ENCODE peak calls at places on chromosomes 2 and 18, in seven cellular contexts. U, R, G, N, H, E and D are unnamed samples. For H3K4me1, the result is how much of the 10 kb centered on the place peaks cover.

GRCh38 chr2:207939342-207940108 is 85.8 kb downstream of the PLEKHM3 start:
- DNase-seq in N (no peak), G (peak), E (no peak), R (no peak), H (no peak), U (no peak), D (no peak)

GRCh38 chr18:39701839-39702238 is 2136.2 kb upstream of the CELF4 start:
- DNase-seq in E (no peak), N (no peak), H (no peak), G (no peak), U (no peak), R (peak), D (no peak)

GRCh38 chr18:36594621-36595020 is 234.2 kb downstream of the TPGS2 start:
- DNase-seq in E (no peak), U (no peak), G (no peak), H (no peak), R (no peak), N (no peak), D (no peak)

GRCh38 chr2:233480490-233481202 is 85.9 kb downstream of the USP40 start:
- DNase-seq in N (no peak), G (no peak), H (no peak), E (no peak), R (no peak), U (no peak), D (peak)

GRCh38 chr18:63440219-63440618 is 17.9 kb upstream of the VPS4B start:
- DNase-seq in N (no peak), R (no peak), U (no peak), G (no peak), E (no peak), H (no peak), D (no peak)

GRCh38 chr2:191051825-191052778 is 38.1 kb upstream of the STAT1 start:
- DNase-seq in R (peak), H (peak), N (no peak), U (no peak), E (peak), G (no peak), D (no peak)

GRCh38 chr2:210663574-210663973 is 107.2 kb downstream of the CPS1 start:
- DNase-seq in H (peak), G (no peak), E (no peak), U (no peak), N (no peak), R (peak), D (peak)

GRCh38 chr2:66481100-66481549 is 46.2 kb downstream of the MEIS1 start:
- DNase-seq in R (peak), E (peak), U (peak), H (peak), N (no peak), G (no peak), D (peak)

GRCh38 chr2:73089270-73090030 is 17.9 kb upstream of the SFXN5 start:
- DNase-seq in H (no peak), N (no peak), G (no peak), U (peak), E (peak), R (peak), D (peak)

GRCh38 chr2:109335586-109336266 is 206.7 kb downstream of the SH3RF3 start:
- DNase-seq in N (no peak), E (peak), U (no peak), R (peak), G (no peak), H (no peak), D (no peak)

GRCh38 chr2:6946722-6947121 is 29.5 kb downstream of the RNF144A start:
- DNase-seq in N (no peak), G (no peak), E (peak), U (no peak), H (no peak), R (peak), D (no peak)

GRCh38 chr2:71807969-71808451 is 339.7 kb downstream of the CYP26B1 start:
- DNase-seq in H (no peak), E (no peak), N (no peak), R (no peak), U (peak), G (peak), D (peak)

GRCh38 chr2:19124135-19124534 is 234.3 kb downstream of the OSR1 start:
- DNase-seq in R (peak), N (no peak), H (no peak), E (peak), U (no peak), G (no peak), D (no peak)

GRCh38 chr2:63013448-63013847 is 37.2 kb upstream of the OTX1 start:
- DNase-seq in R (no peak), G (no peak), E (no peak), H (no peak), U (no peak), N (no peak), D (no peak)

GRCh38 chr2:15510552-15510951 is 50.6 kb downstream of the NBAS start:
- DNase-seq in H (no peak), N (no peak), U (no peak), E (no peak), R (no peak), G (no peak), D (no peak)

GRCh38 chr2:36483290-36483689 is 114.7 kb downstream of the FEZ2 start:
- DNase-seq in E (no peak), G (no peak), R (no peak), H (no peak), U (no peak), N (no peak), D (no peak)

GRCh38 chr2:160389875-160390274 is 103.7 kb downstream of the RBMS1 start:
- DNase-seq in E (no peak), N (no peak), G (no peak), U (no peak), H (no peak), R (no peak), D (no peak)

GRCh38 chr2:70369082-70369481 is 67.2 kb upstream of the FAM136A start:
- DNase-seq in E (no peak), N (no peak), G (no peak), H (no peak), U (no peak), R (no peak), D (no peak)

GRCh38 chr2:17611036-17611435 is 70.5 kb downstream of the VSNL1 start:
- DNase-seq in N (no peak), G (no peak), R (no peak), H (no peak), U (no peak), E (no peak), D (no peak)

GRCh38 chr2:68643011-68643873 is at the start of gene PROKR1:
- DNase-seq in H (peak), G (peak), R (peak), N (no peak), E (peak), U (peak), D (peak)

GRCh38 chr2:226623587-226624368 is 175.8 kb downstream of the IRS1 start:
- DNase-seq in E (no peak), U (no peak), N (no peak), G (no peak), H (no peak), R (no peak), D (peak)

GRCh38 chr2:206201075-206201848 is 41.6 kb downstream of the EEF1B2 start:
- DNase-seq in G (no peak), R (no peak), E (no peak), N (no peak), H (no peak), U (no peak), D (no peak)

GRCh38 chr2:26172866-26173595 is at the start of gene GAREM2:
- DNase-seq in U (no peak), N (no peak), E (no peak), H (peak), G (no peak), R (no peak), D (peak)

GRCh38 chr2:220181158-220181557 is 553.7 kb downstream of the SLC4A3 start:
- DNase-seq in N (no peak), G (no peak), R (no peak), H (no peak), U (no peak), E (no peak), D (no peak)

GRCh38 chr18:62386616-62387015 is 61.5 kb downstream of the TNFRSF11A start:
- DNase-seq in E (no peak), H (no peak), G (no peak), U (no peak), R (no peak), N (no peak), D (no peak)

GRCh38 chr2:229489016-229489415 is 217.9 kb upstream of the PID1 start:
- DNase-seq in E (peak), N (no peak), H (no peak), U (no peak), G (no peak), R (no peak), D (peak)

GRCh38 chr2:137168564-137168963 is 403.2 kb downstream of the THSD7B start:
- DNase-seq in H (no peak), G (no peak), N (no peak), U (peak), E (peak), R (peak), D (no peak)

GRCh38 chr2:20365249-20365817 is 14.7 kb upstream of the PUM2 start:
- DNase-seq in E (no peak), G (no peak), H (no peak), R (peak), U (no peak), N (no peak), D (no peak)

GRCh38 chr18:9323750-9324445 is 10.7 kb upstream of the TWSG1 start:
- DNase-seq in U (no peak), N (no peak), G (no peak), E (no peak), R (peak), H (no peak), D (no peak)

DNA sequence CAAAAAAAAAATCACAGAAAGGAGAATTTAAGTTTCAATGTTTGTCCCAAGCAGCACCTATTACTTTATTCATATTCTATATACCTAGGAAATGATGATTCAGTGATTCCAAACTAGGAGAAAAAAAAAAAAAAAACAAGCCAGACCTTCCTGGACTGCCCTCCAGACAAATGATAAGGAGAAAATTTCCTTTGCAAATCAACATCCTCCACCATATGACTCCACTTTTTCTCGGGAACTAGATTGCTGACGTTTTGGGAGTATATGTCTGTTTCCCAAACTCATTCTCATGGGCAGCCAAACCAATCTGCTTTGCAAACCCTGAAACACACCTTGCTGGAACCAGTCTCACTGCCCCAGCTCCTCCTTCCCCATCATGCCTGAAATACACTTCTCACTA is 16.8 kb downstream of the AP1S3 start:
- DNase-seq in N (no peak), U (no peak), R (no peak), H (no peak), G (no peak), E (no peak), D (no peak)
- H3K4me1 ChIP-seq in N (under half), U (under half), R (under half), H (under half), G (under half), E (under half), D (under half)

GRCh38 chr18:13430663-13431062 is 212.1 kb downstream of the LDLRAD4 start:
- DNase-seq in H (no peak), E (no peak), R (no peak), G (no peak), N (no peak), U (no peak), D (no peak)

GRCh38 chr18:13428319-13428718 is 209.8 kb downstream of the LDLRAD4 start:
- DNase-seq in H (no peak), G (no peak), N (no peak), R (no peak), U (no peak), E (no peak), D (no peak)

GRCh38 chr18:13427354-13427753 is 208.8 kb downstream of the LDLRAD4 start:
- DNase-seq in R (no peak), U (no peak), G (no peak), N (no peak), H (no peak), E (no peak), D (no peak)

GRCh38 chr18:13429884-13430510 is 211.4 kb downstream of the LDLRAD4 start:
- DNase-seq in E (no peak), N (no peak), H (no peak), G (no peak), R (no peak), U (no peak), D (no peak)

DNA sequence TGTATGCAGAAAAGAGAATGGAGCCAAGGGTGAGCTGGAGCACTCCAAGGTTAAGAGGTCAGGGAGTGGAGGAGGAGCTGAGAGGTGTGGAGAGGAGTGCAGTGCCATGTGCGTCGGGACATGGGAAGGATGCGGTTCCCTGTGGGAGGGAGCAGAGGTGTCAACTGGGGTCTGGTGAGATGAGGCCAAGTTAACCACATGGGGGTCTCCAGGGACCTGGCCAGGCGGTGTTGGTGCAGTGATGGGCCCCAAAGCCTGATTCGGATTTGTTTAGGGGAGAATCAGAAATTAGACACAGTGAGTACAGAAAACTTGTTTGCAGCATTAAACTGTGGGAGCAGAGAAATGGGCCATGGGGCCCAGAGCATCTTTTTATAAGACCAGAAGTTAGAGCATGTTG is 210.5 kb downstream of the LDLRAD4 start:
- DNase-seq in U (no peak), R (no peak), E (no peak), H (no peak), N (no peak), G (no peak), D (no peak)
- H3K27ac ChIP-seq in U (no peak), R (no peak), E (no peak), H (no peak), N (no peak), G (no peak), D (no peak)

DNA sequence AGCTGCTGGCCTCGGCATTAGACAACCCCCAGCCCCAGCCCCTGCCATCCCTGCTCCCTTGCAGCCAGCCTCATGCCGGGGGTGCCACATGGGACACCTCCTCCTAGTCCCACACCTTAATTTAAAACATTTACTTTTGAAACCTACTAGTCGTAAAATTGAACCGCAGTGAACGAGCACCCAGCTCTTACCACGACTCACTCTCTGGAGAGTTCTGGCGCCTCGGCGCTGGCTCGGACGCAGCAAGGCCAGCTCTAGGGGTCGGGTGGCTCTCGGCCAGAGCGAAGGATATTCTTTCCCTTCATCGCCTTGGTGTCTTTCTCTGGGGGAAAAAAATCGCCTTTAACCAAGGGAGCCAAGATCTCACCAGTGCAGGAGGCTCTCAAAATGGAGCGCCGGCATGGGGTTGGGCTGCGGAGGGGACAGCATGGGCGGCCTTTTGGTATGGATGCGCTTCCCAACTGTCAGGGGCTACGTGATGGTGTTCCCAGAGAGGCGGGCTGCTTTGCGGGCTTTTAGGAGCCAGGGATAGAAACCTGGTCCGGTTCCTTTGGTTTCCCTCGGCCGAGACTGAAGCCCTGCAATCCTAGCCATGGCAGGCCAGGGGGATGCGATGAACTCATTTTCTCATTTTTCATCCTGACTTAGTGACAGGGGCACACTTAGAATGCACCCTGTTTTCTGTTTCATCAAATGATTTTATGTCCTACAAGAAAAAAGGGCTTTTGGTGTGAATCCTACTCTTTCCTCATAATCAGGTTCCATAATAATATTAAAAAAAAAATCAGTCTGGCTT is 2.0 kb downstream of the HPCAL1 start:
- DNase-seq in U (peak), E (no peak), N (no peak), G (no peak), R (peak), H (peak), D (no peak)
- H3K4me1 ChIP-seq in U (half or more), E (under half), N (half or more), G (under half), R (under half), H (under half), D (under half)

GRCh38 chr18:44286049-44286448 is 394.6 kb upstream of the SETBP1 start:
- DNase-seq in E (no peak), H (no peak), G (no peak), R (no peak), U (no peak), N (no peak), D (no peak)
- H3K27ac ChIP-seq in E (no peak), H (no peak), G (no peak), R (no peak), U (no peak), N (no peak), D (no peak)